ENCODE peak calls at places on chromosomes 12 and 14, in four cellular contexts. One of them, this sample, is unnamed. For H3K4me1, the result is how much of the 10 kb centered on the place peaks cover.

GRCh38 chr12:67069451-67070306 is 199.5 kb upstream of the CAND1 start:
- DNase-seq in lower lobe of right lung: peak
- DNase-seq in left lung: peak
- DNase-seq in fibroblast of lung: peak
- DNase-seq in this sample: no peak

GRCh38 chr12:129552996-129553750 is 350.7 kb downstream of the TMEM132D start:
- DNase-seq in fibroblast of lung: peak
- DNase-seq in lower lobe of right lung: no peak
- DNase-seq in left lung: no peak
- DNase-seq in this sample: no peak

GRCh38 chr14:91245029-91245428 is 525 bp upstream of the GPR68 start:
- DNase-seq in fibroblast of lung: no peak
- DNase-seq in left lung: no peak
- DNase-seq in lower lobe of right lung: no peak
- DNase-seq in this sample: peak

GRCh38 chr12:39830862-39831520 is 211.4 kb upstream of the ABCD2 start:
- DNase-seq in fibroblast of lung: peak
- DNase-seq in left lung: no peak
- DNase-seq in lower lobe of right lung: no peak
- DNase-seq in this sample: no peak

GRCh38 chr12:78448692-78449091 is 415.9 kb upstream of the SYT1 start:
- DNase-seq in lower lobe of right lung: no peak
- DNase-seq in left lung: no peak
- DNase-seq in fibroblast of lung: no peak
- DNase-seq in this sample: no peak

GRCh38 chr12:51813931-51814310 is 34.6 kb downstream of the FIGNL2 start:
- DNase-seq in fibroblast of lung: no peak
- DNase-seq in lower lobe of right lung: no peak
- DNase-seq in left lung: no peak
- DNase-seq in this sample: no peak

GRCh38 chr12:131370321-131370720 is 340.6 kb upstream of the SFSWAP start:
- DNase-seq in left lung: peak
- DNase-seq in lower lobe of right lung: no peak
- DNase-seq in fibroblast of lung: no peak
- DNase-seq in this sample: no peak

GRCh38 chr14:55454264-55455151 is 14.1 kb upstream of the TBPL2 start:
- DNase-seq in fibroblast of lung: peak
- DNase-seq in lower lobe of right lung: no peak
- DNase-seq in left lung: no peak
- DNase-seq in this sample: no peak

GRCh38 chr14:75561013-75561432 is 17.4 kb upstream of the FLVCR2 start:
- DNase-seq in fibroblast of lung: peak
- DNase-seq in lower lobe of right lung: peak
- DNase-seq in left lung: peak
- DNase-seq in this sample: no peak

GRCh38 chr12:93447555-93448265 is 6.0 kb upstream of the UBE2N start:
- DNase-seq in fibroblast of lung: no peak
- DNase-seq in lower lobe of right lung: no peak
- DNase-seq in left lung: no peak
- DNase-seq in this sample: no peak

GRCh38 chr12:19053999-19054398 is 75.5 kb upstream of the PLEKHA5 start:
- DNase-seq in fibroblast of lung: no peak
- DNase-seq in lower lobe of right lung: no peak
- DNase-seq in left lung: no peak
- DNase-seq in this sample: no peak

GRCh38 chr12:107788690-107789458 is 14.4 kb downstream of the ASCL4 start:
- DNase-seq in lower lobe of right lung: no peak
- DNase-seq in left lung: no peak
- DNase-seq in fibroblast of lung: no peak
- DNase-seq in this sample: no peak

GRCh38 chr14:58805605-58806358 is 168.0 kb downstream of the DACT1 start:
- DNase-seq in lower lobe of right lung: no peak
- DNase-seq in fibroblast of lung: peak
- DNase-seq in left lung: no peak
- DNase-seq in this sample: no peak

GRCh38 chr12:16603916-16604575 is 1.9 kb downstream of the LMO3 start:
- DNase-seq in fibroblast of lung: no peak
- DNase-seq in left lung: no peak
- DNase-seq in lower lobe of right lung: no peak
- DNase-seq in this sample: no peak

GRCh38 chr14:105212541-105213305 is 31.6 kb upstream of the NUDT14 start:
- DNase-seq in lower lobe of right lung: no peak
- DNase-seq in left lung: no peak
- DNase-seq in fibroblast of lung: no peak
- DNase-seq in this sample: no peak

GRCh38 chr12:7935464-7935772 is 569 bp downstream of the SLC2A3 start:
- DNase-seq in fibroblast of lung: no peak
- DNase-seq in lower lobe of right lung: no peak
- DNase-seq in left lung: no peak
- DNase-seq in this sample: no peak

GRCh38 chr14:95040723-95041476 is 116.4 kb downstream of the DICER1 start:
- DNase-seq in fibroblast of lung: no peak
- DNase-seq in left lung: no peak
- DNase-seq in lower lobe of right lung: no peak
- DNase-seq in this sample: no peak

GRCh38 chr14:93965287-93965821 is 11.0 kb downstream of the ASB2 start:
- DNase-seq in left lung: no peak
- DNase-seq in lower lobe of right lung: no peak
- DNase-seq in fibroblast of lung: peak
- DNase-seq in this sample: no peak

GRCh38 chr14:100067971-100068959 is 3.0 kb downstream of the EVL start:
- DNase-seq in fibroblast of lung: peak
- DNase-seq in lower lobe of right lung: peak
- DNase-seq in left lung: no peak
- DNase-seq in this sample: peak

GRCh38 chr14:58395815-58396626 is at the start of gene TOMM20L:
- DNase-seq in lower lobe of right lung: peak
- DNase-seq in fibroblast of lung: peak
- DNase-seq in left lung: peak
- DNase-seq in this sample: peak

GRCh38 chr12:45637706-45638105 is 91.8 kb upstream of the ARID2 start:
- DNase-seq in lower lobe of right lung: no peak
- DNase-seq in left lung: no peak
- DNase-seq in fibroblast of lung: peak
- DNase-seq in this sample: no peak

GRCh38 chr14:85122690-85123089 is 407.3 kb upstream of the FLRT2 start:
- DNase-seq in left lung: no peak
- DNase-seq in lower lobe of right lung: no peak
- DNase-seq in fibroblast of lung: peak
- DNase-seq in this sample: no peak

GRCh38 chr14:94543450-94544123 is 17.7 kb upstream of the SERPINA4 start:
- DNase-seq in fibroblast of lung: no peak
- DNase-seq in lower lobe of right lung: no peak
- DNase-seq in left lung: no peak
- DNase-seq in this sample: no peak

GRCh38 chr14:21734457-21735074 is 60.9 kb upstream of the OR4E1 start:
- DNase-seq in fibroblast of lung: peak
- DNase-seq in lower lobe of right lung: no peak
- DNase-seq in left lung: no peak
- DNase-seq in this sample: peak

GRCh38 chr12:124786065-124786964 is 77.3 kb downstream of the SCARB1 start:
- DNase-seq in left lung: no peak
- DNase-seq in lower lobe of right lung: peak
- DNase-seq in fibroblast of lung: peak
- DNase-seq in this sample: no peak

GRCh38 chr12:53974084-53975018 is at the start of gene HOTAIR:
- DNase-seq in lower lobe of right lung: no peak
- DNase-seq in left lung: peak
- DNase-seq in fibroblast of lung: no peak
- DNase-seq in this sample: no peak

GRCh38 chr12:53147653-53148052 is 32.9 kb upstream of the ZNF740 start:
- DNase-seq in lower lobe of right lung: no peak
- DNase-seq in fibroblast of lung: no peak
- DNase-seq in left lung: no peak
- DNase-seq in this sample: no peak

GRCh38 chr14:75969126-75969525 is 12.7 kb downstream of the TGFB3 start:
- DNase-seq in fibroblast of lung: no peak
- DNase-seq in left lung: no peak
- DNase-seq in lower lobe of right lung: no peak
- DNase-seq in this sample: no peak

GRCh38 chr12:47356129-47356622 is 276.4 kb upstream of the AMIGO2 start:
- DNase-seq in fibroblast of lung: no peak
- DNase-seq in left lung: no peak
- DNase-seq in lower lobe of right lung: no peak
- DNase-seq in this sample: no peak

GRCh38 chr12:119479121-119479561 is 114.4 kb upstream of the TMEM233 start:
- DNase-seq in lower lobe of right lung: no peak
- DNase-seq in fibroblast of lung: no peak
- DNase-seq in left lung: no peak
- DNase-seq in this sample: no peak

GRCh38 chr12:46261658-46262057 is 7.2 kb downstream of the SLC38A1 start:
- DNase-seq in fibroblast of lung: no peak
- DNase-seq in left lung: no peak
- DNase-seq in lower lobe of right lung: no peak
- DNase-seq in this sample: no peak

GRCh38 chr12:78938341-78939084 is 73.9 kb downstream of the SYT1 start:
- DNase-seq in fibroblast of lung: peak
- DNase-seq in left lung: no peak
- DNase-seq in lower lobe of right lung: no peak
- DNase-seq in this sample: no peak

GRCh38 chr12:81683881-81684280 is 75.3 kb downstream of the PPFIA2 start:
- DNase-seq in fibroblast of lung: no peak
- DNase-seq in lower lobe of right lung: no peak
- DNase-seq in left lung: no peak
- DNase-seq in this sample: no peak

GRCh38 chr12:109998904-109999648 is at the start of gene ANKRD13A:
- DNase-seq in lower lobe of right lung: peak
- DNase-seq in left lung: peak
- DNase-seq in fibroblast of lung: peak
- DNase-seq in this sample: peak

GRCh38 chr12:109998241-109998903 is 858 bp upstream of the ANKRD13A start:
- DNase-seq in lower lobe of right lung: no peak
- DNase-seq in fibroblast of lung: no peak
- DNase-seq in left lung: no peak
- DNase-seq in this sample: no peak

GRCh38 chr12:109996483-109996853 is 300 bp upstream of the GIT2 start:
- DNase-seq in left lung: no peak
- DNase-seq in fibroblast of lung: no peak
- DNase-seq in lower lobe of right lung: no peak
- DNase-seq in this sample: no peak

GRCh38 chr12:109995703-109996482 is at the start of gene GIT2:
- DNase-seq in left lung: peak
- DNase-seq in fibroblast of lung: peak
- DNase-seq in lower lobe of right lung: peak
- DNase-seq in this sample: peak

DNA sequence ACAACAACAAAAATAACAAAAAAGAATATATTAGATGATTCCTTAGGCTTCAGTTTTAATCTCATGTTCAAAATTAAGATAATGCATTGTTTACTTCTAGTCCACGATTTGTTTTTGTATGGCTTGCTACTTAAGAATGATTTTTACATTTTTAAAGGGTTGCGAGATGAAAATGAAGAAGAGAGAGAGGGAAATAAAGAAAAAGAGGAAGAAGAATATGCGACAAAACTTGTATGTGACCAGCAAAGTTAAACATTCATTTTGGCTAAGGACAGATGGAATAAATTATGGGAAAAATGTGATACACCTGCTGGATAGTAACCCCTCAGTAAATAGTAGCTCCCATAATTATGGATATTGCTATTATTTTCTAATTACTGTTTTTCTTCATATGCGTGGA is 1.2 kb upstream of the GIT2 start:
- DNase-seq in fibroblast of lung: no peak
- DNase-seq in lower lobe of right lung: no peak
- DNase-seq in left lung: no peak
- DNase-seq in this sample: no peak
- H3K4me1 ChIP-seq in fibroblast of lung: under half
- H3K4me1 ChIP-seq in lower lobe of right lung: half or more
- H3K4me1 ChIP-seq in left lung: under half
- H3K4me1 ChIP-seq in this sample: under half

DNA sequence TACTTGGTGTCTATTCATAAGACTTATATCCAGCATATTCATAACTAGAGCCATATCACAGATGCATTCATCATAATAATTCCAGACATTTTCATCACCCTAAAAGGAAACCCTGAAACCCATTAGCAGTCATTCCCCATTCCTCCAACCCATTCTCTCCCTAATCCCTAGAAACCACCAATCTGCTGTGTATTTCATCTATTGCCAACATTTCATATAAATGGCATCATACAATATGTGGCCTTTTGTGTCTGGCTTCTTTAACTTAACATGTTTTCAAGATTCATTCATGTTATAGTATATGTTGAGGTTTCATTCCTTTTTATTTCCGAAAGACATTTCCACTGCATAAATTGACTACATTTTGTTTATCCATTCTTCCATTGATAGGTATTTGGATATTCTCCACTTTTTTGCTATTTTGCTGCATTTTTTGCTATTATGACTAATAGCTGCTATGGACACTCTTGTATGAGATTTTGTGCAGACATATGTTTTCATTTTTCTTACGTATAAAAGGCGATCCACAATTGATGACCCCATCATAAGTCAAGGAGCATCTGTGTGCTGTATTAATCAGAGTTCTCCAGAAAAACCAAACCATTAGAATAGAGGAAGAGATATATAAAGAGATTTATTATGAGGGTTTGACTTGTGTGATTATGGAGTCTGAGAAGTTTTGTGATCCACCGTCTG is 5.2 kb upstream of the OAS2 start:
- DNase-seq in left lung: no peak
- DNase-seq in lower lobe of right lung: no peak
- DNase-seq in fibroblast of lung: no peak
- DNase-seq in this sample: no peak
- H3K4me1 ChIP-seq in left lung: under half
- H3K4me1 ChIP-seq in lower lobe of right lung: under half
- H3K4me1 ChIP-seq in fibroblast of lung: under half
- H3K4me1 ChIP-seq in this sample: under half

DNA sequence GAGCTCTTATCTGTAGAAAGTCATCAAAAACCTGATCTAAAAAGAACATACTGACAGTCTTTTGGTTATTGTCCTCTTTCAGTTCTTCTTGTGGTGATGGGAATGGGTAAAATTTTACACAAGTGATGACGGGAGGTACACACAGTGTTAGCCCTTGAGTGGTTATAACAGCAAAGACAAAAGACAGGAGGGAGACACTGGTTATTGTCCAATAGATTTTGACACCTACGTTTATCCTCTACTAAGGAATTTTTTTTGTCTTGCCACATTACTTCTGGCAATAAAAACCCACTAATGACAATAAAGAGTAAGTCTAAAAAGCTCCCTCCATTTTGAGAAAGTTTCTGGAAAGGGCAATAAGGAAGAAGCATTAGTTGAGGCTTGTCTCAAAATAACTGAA is 47.7 kb upstream of the CMAS start:
- DNase-seq in left lung: no peak
- DNase-seq in lower lobe of right lung: no peak
- DNase-seq in fibroblast of lung: no peak
- DNase-seq in this sample: no peak
- H3K4me1 ChIP-seq in left lung: under half
- H3K4me1 ChIP-seq in lower lobe of right lung: under half
- H3K4me1 ChIP-seq in fibroblast of lung: under half
- H3K4me1 ChIP-seq in this sample: under half

DNA sequence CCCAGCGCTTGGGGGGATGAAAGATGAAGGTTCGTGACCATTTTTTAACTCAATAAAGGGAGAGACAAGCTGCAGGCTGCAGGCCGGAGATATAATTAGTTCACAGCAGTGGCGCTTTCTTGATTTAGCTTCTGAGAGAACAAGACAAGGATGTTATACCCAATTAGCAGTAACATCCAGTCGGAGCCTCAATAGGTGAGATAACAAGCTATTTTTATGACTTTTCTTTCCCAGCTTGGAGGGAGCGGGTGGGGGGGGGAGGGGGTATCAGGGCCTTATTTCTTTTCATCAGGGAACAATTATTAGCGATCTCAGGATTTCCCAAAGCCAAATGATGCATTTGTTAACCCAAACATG is 9.1 kb downstream of the FAM222A start:
- DNase-seq in left lung: no peak
- DNase-seq in fibroblast of lung: no peak
- DNase-seq in lower lobe of right lung: no peak
- DNase-seq in this sample: no peak
- H3K4me1 ChIP-seq in left lung: under half
- H3K4me1 ChIP-seq in fibroblast of lung: under half
- H3K4me1 ChIP-seq in lower lobe of right lung: under half
- H3K4me1 ChIP-seq in this sample: under half